ENCODE peak calls at places on chromosomes 4 and X, in five cellular contexts. E is IMR-90, B is Caki2, W is DMS 273 treated with DMSO at 0.1 percent for 48 hours, J is hypothalamus. P is an unnamed sample.

GRCh38 chr4:20878806-20879205 is 178.5 kb downstream of the PACRGL start:
- DNase-seq in E (no peak), B (no peak), W (no peak), J (no peak), P (peak; percentile 1)

GRCh38 chr4:94746746-94747145 is 11.0 kb upstream of the BMPR1B start:
- DNase-seq in E (no peak), B (no peak), W (no peak), J (no peak), P (no peak)

GRCh38 chr4:89379541-89380035 is 72.0 kb upstream of the GPRIN3 start:
- DNase-seq in E (no peak), B (no peak), W (peak; percentile 24), J (no peak), P (peak; percentile 9)

GRCh38 chr4:94395541-94395940 is 52.9 kb upstream of the HPGDS start:
- DNase-seq in E (no peak), B (no peak), W (no peak), J (no peak), P (no peak)

GRCh38 chrX:124736553-124737240 is 390.3 kb downstream of the SH2D1A start:
- DNase-seq in E (no peak), B (no peak), W (no peak), J (no peak), P (no peak)

GRCh38 chr4:26088433-26088928 is 174.5 kb downstream of the SMIM20 start:
- DNase-seq in E (peak; percentile 78), B (peak; percentile 39), W (no peak), J (no peak), P (no peak)

GRCh38 chr4:53702334-53703266 is 111.3 kb upstream of the LNX1 start:
- DNase-seq in E (peak; percentile 77), B (peak; percentile 86), W (peak; percentile 28), J (peak; percentile 53), P (peak; percentile 16)

GRCh38 chrX:18146954-18147353 is 73.7 kb downstream of the BEND2 start:
- DNase-seq in E (peak; percentile 13), B (peak; percentile 15), W (no peak), J (no peak), P (peak; percentile 72)

GRCh38 chr4:6337331-6337935 is 67.8 kb downstream of the WFS1 start:
- DNase-seq in E (no peak), B (no peak), W (no peak), J (no peak), P (no peak)

GRCh38 chr4:15348695-15349094 is 79.1 kb upstream of the C1QTNF7 start:
- DNase-seq in E (no peak), B (no peak), W (no peak), J (no peak), P (no peak)

GRCh38 chr4:100519205-100519604 is 1.4 kb upstream of the EMCN start:
- DNase-seq in E (no peak), B (no peak), W (no peak), J (no peak), P (no peak)

GRCh38 chrX:114976321-114976720 is 41.1 kb downstream of the IL13RA2 start:
- DNase-seq in E (peak; percentile 19), B (no peak), W (no peak), J (no peak), P (peak; percentile 43)

GRCh38 chr4:87363552-87363951 is 27.4 kb downstream of the HSD17B11 start:
- DNase-seq in E (no peak), B (no peak), W (no peak), J (no peak), P (no peak)

GRCh38 chr4:130479020-130479419 is 1383.1 kb downstream of the C4orf33 start:
- DNase-seq in E (peak; percentile 29), B (no peak), W (no peak), J (no peak), P (no peak)

P was measured in cardiac muscle cell.